ENCODE peak calls at places on chromosomes 3 and 15, in seven cellular contexts. K, O, E, W, N, P and L are unnamed samples.

GRCh38 chr3:4406746-4407568 is 60.1 kb downstream of the SUMF1 start:
- DNase-seq in K (no peak), O (no peak), E (peak), W (no peak), N (no peak), P (no peak), L (no peak)

GRCh38 chr15:47296911-47297310 is 420.4 kb upstream of the SEMA6D start:
- DNase-seq in K (no peak), O (no peak), E (no peak), W (no peak), N (no peak), P (no peak), L (no peak)

GRCh38 chr3:18035641-18036466 is 293.4 kb upstream of the TBC1D5 start:
- DNase-seq in K (no peak), O (no peak), E (no peak), W (no peak), N (no peak), P (no peak), L (no peak)

GRCh38 chr15:45799508-45799907 is 164.7 kb downstream of the SQOR start:
- DNase-seq in K (no peak), O (no peak), E (no peak), W (no peak), N (no peak), P (no peak), L (no peak)

GRCh38 chr3:172467170-172467824 is 19.0 kb upstream of the GHSR start:
- DNase-seq in K (no peak), O (no peak), E (peak), W (no peak), N (no peak), P (no peak), L (no peak)

GRCh38 chr15:87619161-87619960 is 637.2 kb downstream of the NTRK3 start:
- DNase-seq in K (no peak), O (no peak), E (peak), W (no peak), N (no peak), P (no peak), L (no peak)

GRCh38 chr3:72950372-72950771 is 46.2 kb upstream of the PPP4R2 start:
- DNase-seq in K (no peak), O (peak), E (no peak), W (no peak), N (no peak), P (no peak), L (peak)

GRCh38 chr15:45710657-45711056 is 75.8 kb downstream of the SQOR start:
- DNase-seq in K (no peak), O (no peak), E (no peak), W (no peak), N (no peak), P (no peak), L (no peak)

GRCh38 chr3:142523921-142524566 is 54.5 kb downstream of the ATR start:
- DNase-seq in K (no peak), O (no peak), E (peak), W (no peak), N (no peak), P (no peak), L (no peak)

GRCh38 chr3:140906785-140907184 is 34.9 kb upstream of the SLC25A36 start:
- DNase-seq in K (no peak), O (no peak), E (no peak), W (no peak), N (no peak), P (no peak), L (no peak)

GRCh38 chr15:26201177-26201858 is 338.2 kb upstream of the ATP10A start:
- DNase-seq in K (no peak), O (no peak), E (no peak), W (no peak), N (no peak), P (no peak), L (no peak)

GRCh38 chr15:86040360-86041095 is 39.1 kb upstream of the AGBL1 start:
- DNase-seq in K (no peak), O (no peak), E (no peak), W (no peak), N (no peak), P (no peak), L (no peak)

GRCh38 chr3:50675179-50676030 is 678 bp downstream of the DOCK3 start:
- DNase-seq in K (peak), O (no peak), E (no peak), W (peak), N (peak), P (peak), L (peak)

GRCh38 chr15:69422336-69422895 is 8.3 kb downstream of the KIF23 start:
- DNase-seq in K (no peak), O (no peak), E (no peak), W (no peak), N (no peak), P (no peak), L (no peak)

GRCh38 chr3:168093229-168093628 is 2.5 kb downstream of the GOLIM4 start:
- DNase-seq in K (no peak), O (no peak), E (no peak), W (no peak), N (no peak), P (no peak), L (no peak)

GRCh38 chr15:40388941-40389823 is 6.7 kb downstream of the KNSTRN start:
- DNase-seq in K (no peak), O (peak), E (no peak), W (no peak), N (no peak), P (no peak), L (peak)

GRCh38 chr3:197328198-197328597 is 29.8 kb upstream of the DLG1 start:
- DNase-seq in K (no peak), O (no peak), E (no peak), W (no peak), N (no peak), P (no peak), L (no peak)

GRCh38 chr3:184785856-184786255 is 26.1 kb upstream of the VPS8 start:
- DNase-seq in K (no peak), O (no peak), E (no peak), W (no peak), N (no peak), P (no peak), L (no peak)

GRCh38 chr3:64225695-64226499 is 631 bp upstream of the PRICKLE2 start:
- DNase-seq in K (no peak), O (no peak), E (peak), W (no peak), N (no peak), P (no peak), L (no peak)

GRCh38 chr15:73927003-73927475 is 777 bp downstream of the LOXL1 start:
- DNase-seq in K (no peak), O (no peak), E (no peak), W (peak), N (peak), P (peak), L (peak)

GRCh38 chr3:129822679-129823078 is 70.8 kb downstream of the TMCC1 start:
- DNase-seq in K (no peak), O (no peak), E (peak), W (no peak), N (no peak), P (no peak), L (no peak)
- H3K27ac ChIP-seq in K (no peak), O (no peak), E (no peak), W (no peak), N (no peak), P (no peak), L (no peak)

GRCh38 chr3:107425033-107425432 is 47.8 kb downstream of the CCDC54 start:
- DNase-seq in K (no peak), O (no peak), E (peak), W (no peak), N (no peak), P (no peak), L (no peak)
- H3K4me3 ChIP-seq in K (no peak), O (no peak), E (no peak), W (no peak), N (no peak), P (no peak), L (no peak)

GRCh38 chr3:20083953-20084352 is 43.7 kb downstream of the KAT2B start:
- DNase-seq in K (no peak), O (no peak), E (no peak), W (no peak), N (no peak), P (no peak), L (no peak)

GRCh38 chr3:20079621-20080020 is 39.4 kb downstream of the KAT2B start:
- DNase-seq in K (no peak), O (no peak), E (no peak), W (no peak), N (no peak), P (no peak), L (no peak)

GRCh38 chr3:20083253-20083652 is 43.0 kb downstream of the KAT2B start:
- DNase-seq in K (no peak), O (no peak), E (no peak), W (no peak), N (no peak), P (no peak), L (no peak)

GRCh38 chr3:20078194-20078709 is 38.0 kb downstream of the KAT2B start:
- DNase-seq in K (no peak), O (no peak), E (no peak), W (no peak), N (no peak), P (no peak), L (no peak)

GRCh38 chr3:20080956-20081554 is 40.8 kb downstream of the KAT2B start:
- DNase-seq in K (peak), O (peak), E (peak), W (peak), N (no peak), P (peak), L (peak)
- TF ChIP-seq POLR2A in K (no peak), O (no peak), E (no peak), W (no peak), N (no peak), P (no peak), L (no peak)

GRCh38 chr3:24299801-24300626 is 194.6 kb downstream of the THRB start:
- DNase-seq in K (no peak), O (no peak), E (peak), W (no peak), N (no peak), P (no peak), L (no peak)
- H3K27ac ChIP-seq in K (no peak), O (no peak), E (no peak), W (no peak), N (no peak), P (no peak), L (no peak)

GRCh38 chr15:66719471-66719870 is 17.4 kb downstream of the SMAD6 start:
- DNase-seq in K (no peak), O (no peak), E (no peak), W (no peak), N (no peak), P (no peak), L (no peak)

GRCh38 chr15:66716668-66717025 is 14.6 kb downstream of the SMAD6 start:
- DNase-seq in K (no peak), O (no peak), E (no peak), W (no peak), N (no peak), P (no peak), L (no peak)

GRCh38 chr15:66720206-66721010 is 18.4 kb downstream of the SMAD6 start:
- DNase-seq in K (no peak), O (no peak), E (peak), W (no peak), N (no peak), P (no peak), L (peak)

GRCh38 chr15:66715736-66716667 is 14.0 kb downstream of the SMAD6 start:
- DNase-seq in K (no peak), O (no peak), E (no peak), W (no peak), N (no peak), P (no peak), L (no peak)

GRCh38 chr15:66718220-66718988 is 16.4 kb downstream of the SMAD6 start:
- DNase-seq in K (no peak), O (no peak), E (no peak), W (no peak), N (no peak), P (no peak), L (no peak)
- H3K4me3 ChIP-seq in K (no peak), O (no peak), E (no peak), W (no peak), N (no peak), P (no peak), L (no peak)

DNA sequence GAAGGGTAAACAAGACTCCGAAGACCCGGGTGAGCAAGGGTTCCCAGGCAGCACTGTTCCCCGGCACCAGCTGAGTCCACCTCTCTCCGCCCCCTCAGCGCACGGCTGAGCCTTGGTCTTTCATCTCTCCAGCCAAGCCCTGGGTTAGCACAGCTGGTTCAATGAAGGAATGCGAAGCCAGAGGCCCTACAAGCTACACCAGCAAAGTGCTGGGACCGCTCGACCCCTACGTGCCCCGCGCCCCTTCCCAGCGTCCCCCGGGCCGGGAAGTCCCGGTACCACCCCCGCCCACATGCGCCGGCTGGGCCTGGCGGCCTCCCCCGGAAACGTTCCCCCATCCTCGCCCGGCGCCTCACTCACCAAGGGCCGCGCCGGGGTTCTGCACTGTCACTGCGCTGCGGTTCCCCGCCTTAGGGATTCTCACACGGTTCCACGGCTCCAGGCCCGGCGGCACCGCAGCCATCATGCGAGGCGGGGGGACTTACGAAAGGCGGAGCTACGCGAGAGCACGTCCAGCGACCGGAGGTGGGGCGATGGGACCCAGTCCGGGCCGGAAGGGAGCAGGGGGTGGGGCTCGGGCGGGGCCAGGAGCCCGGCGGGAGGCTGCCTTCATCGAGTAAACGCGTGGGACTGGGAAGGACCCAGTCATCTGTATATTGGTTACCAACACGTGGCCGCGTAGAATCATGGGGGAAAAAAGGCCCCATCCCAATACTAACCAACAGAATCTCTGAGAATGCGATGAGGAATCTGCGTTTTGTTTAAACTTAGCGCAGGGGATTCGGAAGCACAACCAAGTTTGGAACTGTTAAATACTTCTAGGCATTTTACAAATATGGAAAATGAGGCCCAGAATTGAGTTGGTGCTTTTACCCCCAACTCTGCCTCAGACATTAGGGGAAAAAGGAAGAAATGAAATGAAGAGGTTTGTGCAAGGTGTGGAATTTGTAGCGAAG is 28.7 kb downstream of the GTPBP8 start:
- DNase-seq in K (peak), O (peak), E (peak), W (peak), N (peak), P (peak), L (peak)
- TF ChIP-seq POLR2A in K (no peak), O (peak), E (peak), W (peak), N (peak), P (peak), L (peak)